ENCODE peak calls at places on chromosome 14, in seven cellular contexts. X, R, P, L, Y, Z and E are unnamed samples.

GRCh38 chr14:105525861-105526780 is at the start of gene TMEM121:
- DNase-seq in X (no peak), R (no peak), P (no peak), L (no peak), Y (peak; percentile 69), Z (no peak), E (no peak)

GRCh38 chr14:21185506-21185905 is 29.6 kb upstream of the OR5AU1 start:
- DNase-seq in X (no peak), R (no peak), P (no peak), L (no peak), Y (no peak), Z (no peak), E (no peak)

GRCh38 chr14:77151918-77152588 is 10.5 kb upstream of the ZDHHC22 start:
- DNase-seq in X (no peak), R (peak; percentile 42), P (peak; percentile 20), L (no peak), Y (no peak), Z (no peak), E (no peak)

GRCh38 chr14:22838631-22839041 is 2.3 kb downstream of the MMP14 start:
- DNase-seq in X (peak; percentile 50), R (peak; percentile 73), P (peak; percentile 79), L (no peak), Y (no peak), Z (peak; percentile 65), E (no peak)

GRCh38 chr14:53715390-53715730 is 241.3 kb downstream of the BMP4 start:
- DNase-seq in X (no peak), R (peak; percentile 62), P (peak; percentile 65), L (no peak), Y (no peak), Z (peak; percentile 46), E (peak; percentile 65)

GRCh38 chr14:94051115-94051514 is 25.0 kb downstream of the OTUB2 start:
- DNase-seq in X (peak; percentile 51), R (peak; percentile 49), P (peak; percentile 24), L (no peak), Y (peak; percentile 57), Z (peak; percentile 34), E (no peak)

GRCh38 chr14:55580401-55581010 is 499 bp downstream of the KTN1 start:
- DNase-seq in X (peak; percentile 29), R (no peak), P (peak; percentile 30), L (peak; percentile 68), Y (peak; percentile 80), Z (no peak), E (no peak)

GRCh38 chr14:69043598-69044267 is 64.6 kb upstream of the ACTN1 start:
- DNase-seq in X (peak; percentile 68), R (peak; percentile 61), P (no peak), L (peak; percentile 15), Y (no peak), Z (peak; percentile 70), E (no peak)

GRCh38 chr14:31700282-31701074 is 139.3 kb downstream of the NUBPL start:
- DNase-seq in X (no peak), R (no peak), P (no peak), L (no peak), Y (no peak), Z (no peak), E (no peak)

GRCh38 chr14:90747909-90748308 is 68.3 kb downstream of the TTC7B start:
- DNase-seq in X (no peak), R (no peak), P (no peak), L (no peak), Y (no peak), Z (no peak), E (no peak)

GRCh38 chr14:77853919-77854318 is 54.0 kb downstream of the ADCK1 start:
- DNase-seq in X (no peak), R (no peak), P (no peak), L (no peak), Y (no peak), Z (no peak), E (no peak)

GRCh38 chr14:61860294-61860918 is 98.2 kb downstream of the SNAPC1 start:
- DNase-seq in X (no peak), R (peak; percentile 37), P (peak; percentile 35), L (no peak), Y (peak; percentile 61), Z (peak; percentile 64), E (no peak)

GRCh38 chr14:95518045-95518751 is 1.7 kb upstream of the SYNE3 start:
- DNase-seq in X (no peak), R (no peak), P (no peak), L (no peak), Y (no peak), Z (peak; percentile 68), E (no peak)

GRCh38 chr14:40003773-40004172 is 571.5 kb upstream of the FBXO33 start:
- DNase-seq in X (no peak), R (no peak), P (no peak), L (no peak), Y (no peak), Z (no peak), E (peak; percentile 32)

GRCh38 chr14:69693145-69693544 is 73.8 kb upstream of the SRSF5 start:
- DNase-seq in X (no peak), R (peak; percentile 66), P (no peak), L (peak; percentile 38), Y (peak; percentile 34), Z (no peak), E (no peak)

GRCh38 chr14:68692916-68693771 is 99.7 kb downstream of the ZFP36L1 start:
- DNase-seq in X (peak; percentile 51), R (peak; percentile 84), P (peak; percentile 29), L (no peak), Y (no peak), Z (peak; percentile 48), E (no peak)

GRCh38 chr14:100778078-100778927 is 47.6 kb upstream of the MEG3 start:
- DNase-seq in X (no peak), R (no peak), P (no peak), L (no peak), Y (no peak), Z (no peak), E (no peak)

GRCh38 chr14:47772652-47773051 is 97.2 kb upstream of the MDGA2 start:
- DNase-seq in X (no peak), R (no peak), P (no peak), L (no peak), Y (no peak), Z (no peak), E (no peak)

GRCh38 chr14:95577067-95577800 is 42.4 kb downstream of the GLRX5 start:
- DNase-seq in X (no peak), R (no peak), P (no peak), L (no peak), Y (no peak), Z (no peak), E (no peak)

GRCh38 chr14:32087173-32087861 is 10.2 kb downstream of the ARHGAP5 start:
- DNase-seq in X (no peak), R (peak; percentile 18), P (peak; percentile 38), L (no peak), Y (peak; percentile 58), Z (peak; percentile 49), E (peak; percentile 34)

GRCh38 chr14:99910337-99911268 is 117.4 kb downstream of the EML1 start:
- DNase-seq in X (no peak), R (peak; percentile 74), P (peak; percentile 73), L (no peak), Y (peak; percentile 11), Z (peak; percentile 86), E (peak; percentile 84)

GRCh38 chr14:100747021-100747586 is 20.4 kb downstream of the DLK1 start:
- DNase-seq in X (peak; percentile 32), R (peak; percentile 95), P (peak; percentile 95), L (no peak), Y (no peak), Z (peak; percentile 73), E (peak; percentile 98)

GRCh38 chr14:69535230-69535848 is 39.3 kb downstream of the CCDC177 start:
- DNase-seq in X (no peak), R (peak; percentile 65), P (peak; percentile 31), L (no peak), Y (peak; percentile 87), Z (peak; percentile 40), E (no peak)

DNA sequence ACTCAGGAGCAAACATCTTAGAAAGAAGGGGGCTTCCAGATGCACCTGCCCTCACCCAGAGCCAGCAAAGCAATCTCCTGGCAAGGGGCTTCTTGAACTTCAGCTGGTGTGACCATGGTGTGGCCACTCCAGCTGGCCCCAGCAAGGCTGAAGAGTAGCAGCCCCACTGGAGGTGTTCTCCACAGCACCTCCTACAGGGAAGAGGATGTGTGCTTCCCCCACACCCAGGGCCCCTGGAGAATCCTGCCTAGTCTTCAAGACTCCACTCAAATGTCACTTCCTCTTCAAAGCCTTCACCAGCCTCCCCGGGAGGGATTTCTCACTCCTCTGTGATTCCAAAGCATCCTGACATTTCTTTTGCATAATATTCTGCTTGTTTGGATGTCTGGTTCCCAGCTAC is 8.5 kb downstream of the RAB15 start:
- DNase-seq in X (no peak), R (no peak), P (no peak), L (no peak), Y (no peak), Z (no peak), E (no peak)
- H3K36me3 ChIP-seq in X (no peaks in the 10 kb centered on the region), R (no peaks in the 10 kb centered on the region), P (no peaks in the 10 kb centered on the region), L (no peaks in the 10 kb centered on the region), Y (no peaks in the 10 kb centered on the region), Z (no peaks in the 10 kb centered on the region), E (no peaks in the 10 kb centered on the region)

DNA sequence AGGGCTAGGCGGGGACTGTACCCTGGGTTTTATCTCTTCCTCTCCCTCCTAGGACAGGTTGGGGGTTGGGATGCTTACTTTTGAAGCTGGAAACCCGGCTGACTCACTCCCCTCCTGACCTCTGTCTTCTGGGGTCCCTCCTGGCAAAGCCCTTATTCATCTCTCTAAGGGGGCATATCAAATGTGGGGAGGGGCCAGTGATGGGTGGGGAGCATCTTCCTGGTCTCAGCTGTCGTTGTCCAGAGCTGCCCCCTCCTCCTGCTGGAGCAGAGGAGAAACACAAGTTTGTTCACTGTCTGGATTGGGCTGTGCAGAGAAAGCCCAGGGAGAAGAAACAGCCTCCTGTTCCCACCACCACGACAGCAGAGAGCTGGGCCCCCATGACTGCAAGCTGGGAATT is 85.8 kb downstream of the TNFAIP2 start:
- DNase-seq in X (no peak), R (no peak), P (no peak), L (no peak), Y (no peak), Z (no peak), E (no peak)
- TF ChIP-seq CTCF in X (no peak), R (peak; percentile 8), P (no peak), L (no peak), Y (peak; percentile 31), Z (peak; percentile 33), E (peak; percentile 6)

GRCh38 chr14:56694609-56695008 is 115.0 kb downstream of the TMEM260 start:
- DNase-seq in X (no peak), R (no peak), P (no peak), L (no peak), Y (no peak), Z (no peak), E (no peak)
- H3K36me3 ChIP-seq in X (no peaks in the 10 kb centered on the region), R (no peaks in the 10 kb centered on the region), P (no peaks in the 10 kb centered on the region), L (no peaks in the 10 kb centered on the region), Y (no peaks in the 10 kb centered on the region), Z (no peaks in the 10 kb centered on the region), E (no peaks in the 10 kb centered on the region)

DNA sequence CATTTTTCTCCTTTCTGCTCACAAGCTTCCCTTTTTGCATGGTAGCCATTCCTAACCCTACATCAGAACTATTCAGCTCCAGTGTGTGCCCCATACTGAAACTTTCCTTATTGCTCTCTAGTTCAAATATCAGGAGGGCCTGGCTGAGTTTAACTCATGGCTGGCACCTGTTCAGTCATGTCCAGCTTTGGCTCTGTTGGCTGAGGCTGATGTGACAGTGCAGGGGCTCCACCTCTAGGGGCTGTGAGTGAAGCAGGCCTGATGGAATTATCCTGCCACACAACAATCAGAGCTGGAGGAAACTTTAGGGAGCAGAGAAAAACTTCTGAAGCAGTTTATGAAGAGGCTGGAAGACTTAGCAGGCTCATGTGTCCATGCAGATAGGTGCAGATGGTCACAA is 8.5 kb downstream of the COQ6 start:
- DNase-seq in X (no peak), R (no peak), P (no peak), L (no peak), Y (no peak), Z (no peak), E (no peak)
- TF ChIP-seq CTCF in X (no peak), R (no peak), P (peak; percentile 38), L (no peak), Y (no peak), Z (peak; percentile 7), E (no peak)